ENCODE peak calls at places on chromosomes 6 and 20, in seven cellular contexts. M, I, Y, T, X, Q and O are unnamed samples.

GRCh38 chr6:35603326-35604202 is 85.2 kb downstream of the FKBP5 start:
- DNase-seq in M (no peak), T (no peak), X (no peak), Q (no peak), Y (no peak), I (no peak), O (no peak)

GRCh38 chr6:92538926-92539325 is 880.4 kb downstream of the EPHA7 start:
- DNase-seq in Y (no peak), T (no peak), I (no peak), M (no peak), Q (no peak), X (no peak), O (no peak)

GRCh38 chr20:49466114-49466912 is 16.2 kb downstream of the KCNB1 start:
- DNase-seq in M (no peak), I (no peak), Q (no peak), Y (no peak), X (no peak), T (no peak), O (no peak)

GRCh38 chr6:170089937-170090335 is 200.9 kb downstream of the DLL1 start:
- DNase-seq in T (no peak), Q (peak; percentile 24), X (no peak), Y (no peak), M (no peak), I (peak; percentile 12), O (no peak)

GRCh38 chr6:82248233-82248735 is 740 bp upstream of the IBTK start:
- DNase-seq in X (no peak), Q (no peak), T (no peak), I (peak; percentile 12), Y (peak; percentile 65), M (no peak), O (no peak)

GRCh38 chr6:152478377-152479010 is 158.7 kb downstream of the SYNE1 start:
- DNase-seq in Q (no peak), I (no peak), T (no peak), Y (no peak), M (no peak), X (no peak), O (no peak)

GRCh38 chr20:25277941-25278521 is 30.1 kb downstream of the PYGB start:
- DNase-seq in Y (no peak), Q (peak; percentile 14), X (no peak), T (peak; percentile 7), M (no peak), I (peak; percentile 0), O (peak; percentile 61)

GRCh38 chr6:121354764-121355163 is 20.5 kb upstream of the TBC1D32 start:
- DNase-seq in I (peak; percentile 5), Q (no peak), M (no peak), T (no peak), X (no peak), Y (no peak), O (no peak)

GRCh38 chr6:152595507-152595906 is 41.7 kb downstream of the SYNE1 start:
- DNase-seq in Q (no peak), M (no peak), T (no peak), I (no peak), X (no peak), Y (peak; percentile 17), O (no peak)

GRCh38 chr6:131112252-131112651 is 23.0 kb upstream of the AKAP7 start:
- DNase-seq in X (no peak), Y (no peak), M (no peak), I (no peak), T (no peak), Q (no peak), O (no peak)

GRCh38 chr6:14194483-14194882 is 76.9 kb downstream of the CD83 start:
- DNase-seq in Y (no peak), X (no peak), T (no peak), Q (no peak), M (no peak), I (no peak), O (no peak)

GRCh38 chr6:33822575-33823395 is 19.0 kb upstream of the MLN start:
- DNase-seq in T (no peak), Q (no peak), I (peak; percentile 9), Y (no peak), M (no peak), X (no peak), O (peak; percentile 9)

GRCh38 chr6:151385177-151385576 is 6.2 kb downstream of the ZBTB2 start:
- DNase-seq in Y (no peak), M (no peak), T (no peak), I (no peak), Q (no peak), X (no peak), O (no peak)

GRCh38 chr6:168609026-168609685 is 168.2 kb downstream of the SMOC2 start:
- DNase-seq in I (no peak), M (no peak), Y (no peak), T (no peak), X (no peak), Q (no peak), O (no peak)

GRCh38 chr20:41534842-41535241 is 83.3 kb downstream of the CHD6 start:
- DNase-seq in M (no peak), Y (peak; percentile 28), X (no peak), Q (no peak), T (no peak), I (no peak), O (no peak)